ENCODE peak calls at places on chromosomes 3 and 15, in eight cellular contexts. W is uterus, T is esophagus muscularis mucosa, D is tibial nerve, P is HepG2, K is adrenal gland, N is gastrocnemius medialis, F is heart left ventricle. B is an unnamed sample.

GRCh38 chr3:174710622-174711021 is 148.5 kb upstream of the NAALADL2 start:
- DNase-seq in D (no peak), F (no peak), K (no peak), P (no peak), N (no peak), T (no peak), W (no peak), B (no peak)

GRCh38 chr3:51954120-51954519 is 1.1 kb upstream of the GPR62 start:
- DNase-seq in T (no peak), W (no peak), P (no peak), N (no peak), F (no peak), D (no peak), K (no peak), B (no peak)

GRCh38 chr15:101191242-101191641 is 60.6 kb downstream of the CHSY1 start:
- DNase-seq in F (no peak), W (no peak), T (no peak), K (no peak), P (no peak), N (no peak), D (no peak), B (no peak)

GRCh38 chr3:113844622-113845222 is 6.1 kb downstream of the GRAMD1C start:
- DNase-seq in K (no peak), D (no peak), P (peak; percentile 39), F (no peak), W (no peak), T (no peak), N (no peak), B (peak; percentile 31)

GRCh38 chr15:68420186-68420684 is 11.7 kb downstream of the ITGA11 start:
- DNase-seq in W (peak; percentile 24), P (peak; percentile 9), K (peak; percentile 5), N (no peak), F (peak; percentile 1), T (peak; percentile 87), D (no peak), B (no peak)

GRCh38 chr3:46454606-46455005 is 10.1 kb downstream of the LTF start:
- DNase-seq in N (no peak), P (no peak), D (no peak), W (no peak), F (no peak), K (no peak), T (no peak), B (no peak)

GRCh38 chr3:104947946-104948345 is 418.8 kb upstream of the ALCAM start:
- DNase-seq in F (no peak), D (no peak), T (no peak), K (no peak), P (no peak), W (no peak), N (no peak), B (no peak)

GRCh38 chr3:177906573-177907229 is 629.5 kb upstream of the KCNMB2 start:
- DNase-seq in W (no peak), F (no peak), N (no peak), D (no peak), T (no peak), K (no peak), P (no peak), B (no peak)

GRCh38 chr15:101657968-101658784 is 6.0 kb upstream of the TM2D3 start:
- DNase-seq in T (no peak), K (no peak), W (no peak), F (peak; percentile 59), P (no peak), N (no peak), D (no peak), B (no peak)

GRCh38 chr3:101128786-101129185 is 135.6 kb upstream of the ABI3BP start:
- DNase-seq in D (no peak), F (no peak), W (no peak), P (no peak), T (no peak), N (no peak), K (no peak), B (no peak)

GRCh38 chr15:69478259-69478687 is 25.7 kb downstream of the RPLP1 start:
- DNase-seq in F (no peak), N (no peak), D (no peak), T (no peak), P (peak; percentile 35), W (peak; percentile 45), K (no peak), B (no peak)

GRCh38 chr3:13088020-13089006 is 15.1 kb upstream of the IQSEC1 start:
- DNase-seq in W (no peak), D (peak; percentile 41), F (no peak), P (no peak), T (no peak), K (no peak), N (no peak), B (no peak)

GRCh38 chr3:115084686-115085085 is 62.4 kb downstream of the ZBTB20 start:
- DNase-seq in F (no peak), N (no peak), T (no peak), W (no peak), D (no peak), K (no peak), P (no peak), B (no peak)

GRCh38 chr3:156181509-156181908 is 61.1 kb downstream of the KCNAB1 start:
- DNase-seq in N (no peak), P (no peak), F (no peak), K (no peak), W (no peak), D (no peak), T (peak; percentile 55), B (peak; percentile 23)

GRCh38 chr3:68878322-68878721 is 54.0 kb downstream of the TAFA4 start:
- DNase-seq in K (no peak), F (no peak), D (no peak), T (no peak), P (peak; percentile 16), W (no peak), N (no peak), B (no peak)

GRCh38 chr3:150544726-150545125 is 1.6 kb downstream of the SERP1 start:
- DNase-seq in W (no peak), N (no peak), D (no peak), P (peak; percentile 12), F (no peak), T (no peak), K (no peak), B (no peak)

GRCh38 chr15:67013696-67014095 is 51.7 kb upstream of the SMAD3 start:
- DNase-seq in D (no peak), N (no peak), K (no peak), P (no peak), F (peak; percentile 74), T (peak; percentile 80), W (no peak), B (no peak)
- TF ChIP-seq POLR2A in D (no peak), N (no peak), K (no peak), P (no peak), F (no peak), T (no peak), W (no peak), B (no peak)

DNA sequence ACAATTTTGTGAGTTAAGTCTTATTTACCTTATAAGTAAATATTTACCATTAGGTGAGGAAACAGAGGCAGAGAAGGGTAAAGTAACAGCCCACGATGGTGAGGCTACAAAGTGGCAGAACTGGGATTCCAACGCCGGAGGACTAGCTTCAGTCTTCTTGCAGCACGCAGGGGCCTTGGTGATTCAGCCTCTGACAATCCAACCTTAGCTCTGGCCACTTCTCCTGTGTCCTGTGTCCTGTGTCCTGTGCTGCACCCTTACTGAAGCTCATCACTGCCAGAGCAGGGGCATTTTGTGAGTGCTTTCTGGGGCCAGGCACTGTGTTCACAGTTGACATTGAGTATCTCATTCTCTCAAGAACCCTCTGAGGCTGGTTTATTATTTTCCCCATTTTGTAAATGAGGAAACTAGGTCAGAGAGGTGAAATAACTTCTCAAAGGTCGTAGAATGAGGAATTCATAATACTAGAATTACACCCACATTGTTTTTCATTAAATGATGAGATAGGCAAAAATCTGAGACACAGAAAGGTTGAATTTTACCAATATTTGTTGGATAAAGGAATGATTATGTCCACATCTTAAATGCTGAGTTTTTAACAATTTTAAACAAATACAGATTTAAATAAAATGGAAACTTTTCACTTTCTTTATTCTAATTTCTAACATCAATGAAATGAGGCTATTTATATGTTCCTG is 215.9 kb downstream of the BBX start:
- DNase-seq in W (no peak), P (no peak), D (no peak), T (no peak), N (no peak), F (no peak), K (no peak), B (no peak)
- TF ChIP-seq POLR2A in W (no peak), P (no peak), D (no peak), T (no peak), N (no peak), F (no peak), K (no peak), B (no peak)

DNA sequence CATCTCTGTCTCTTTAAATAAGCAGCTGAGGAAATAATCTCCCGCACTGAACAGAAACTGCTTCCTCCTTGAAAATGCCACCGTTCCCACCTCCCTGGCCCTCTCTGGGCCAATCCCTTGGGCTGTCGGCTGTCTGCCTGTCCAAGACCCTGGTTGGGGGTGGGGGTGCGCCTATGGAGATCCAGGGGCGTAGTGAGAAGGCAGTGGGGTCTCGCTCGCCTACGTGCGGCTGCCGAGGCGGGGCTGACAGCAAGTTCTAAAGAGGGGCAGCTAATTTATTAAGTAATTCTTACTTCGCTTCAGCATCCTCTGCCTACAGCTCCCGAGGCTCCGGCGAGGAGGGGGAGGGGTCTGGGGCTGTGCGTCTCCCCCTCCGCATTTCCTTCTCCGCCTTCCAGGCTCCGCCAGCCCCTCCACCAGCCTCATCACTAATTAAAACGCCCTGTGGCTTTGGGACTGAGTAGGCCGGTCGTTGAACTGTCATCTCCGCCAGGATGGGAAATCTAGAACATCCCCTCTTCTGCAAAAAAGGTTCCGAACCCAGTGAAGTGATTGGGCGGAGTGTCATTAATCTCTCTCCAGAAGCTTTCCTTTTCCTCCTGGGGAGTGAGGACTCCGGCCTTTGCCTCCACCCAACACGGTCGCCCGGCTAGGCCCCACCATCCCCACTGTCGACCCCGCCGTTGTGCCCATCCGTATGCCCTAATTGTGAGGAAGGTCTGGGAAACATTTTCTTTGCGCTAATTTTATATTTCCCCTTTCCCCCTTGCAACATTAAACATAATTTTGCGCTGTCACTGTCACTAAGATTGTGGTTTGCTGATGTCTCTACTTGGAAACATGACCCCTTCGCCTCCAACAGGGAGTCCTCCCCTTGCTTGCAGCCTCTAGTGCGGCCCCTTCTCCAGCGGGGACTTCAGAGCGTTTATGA is 16.9 kb downstream of the NR2F2 start:
- DNase-seq in K (peak; percentile 48), T (no peak), D (no peak), F (peak; percentile 65), W (peak; percentile 77), N (no peak), P (no peak), B (no peak)
- TF ChIP-seq POLR2A in K (no peak), T (no peak), D (no peak), F (no peak), W (no peak), N (no peak), P (no peak), B (no peak)

DNA sequence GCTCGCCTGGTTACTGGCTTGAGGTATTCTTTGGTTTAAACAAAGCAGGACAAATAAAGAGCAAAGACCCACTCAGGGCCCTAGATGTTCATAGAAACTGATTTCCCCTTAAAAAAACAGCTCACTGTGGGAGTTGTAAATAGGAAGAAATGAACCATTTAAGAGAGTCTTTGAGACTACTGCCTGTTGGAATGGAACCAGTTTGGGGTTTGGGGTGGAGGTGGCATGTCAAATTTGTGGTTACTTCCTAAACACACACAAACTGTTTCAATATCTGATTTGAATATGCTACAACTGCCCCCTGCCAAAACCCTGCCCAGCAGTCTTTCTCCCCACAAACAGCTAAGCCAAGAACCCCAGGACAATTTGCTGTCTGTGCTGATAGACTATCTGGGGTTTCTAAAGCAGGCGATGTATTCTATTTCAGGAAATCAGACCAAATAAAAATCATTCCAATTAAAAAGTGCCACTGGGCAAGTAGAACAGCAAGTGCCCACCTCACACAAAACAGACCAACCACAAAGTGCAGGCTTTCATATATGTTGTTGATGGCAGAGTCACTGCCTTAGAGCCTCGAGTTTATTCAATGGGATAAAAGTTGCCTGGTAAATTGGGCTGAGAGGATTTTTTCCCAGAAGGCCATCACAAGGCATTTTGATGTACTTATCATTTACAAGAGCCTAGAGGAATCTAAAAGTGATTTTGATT is 293.9 kb upstream of the PROK2 start:
- DNase-seq in W (no peak), P (no peak), D (no peak), N (no peak), F (no peak), T (no peak), K (no peak), B (no peak)
- TF ChIP-seq POLR2A in W (no peak), P (no peak), D (no peak), N (no peak), F (no peak), T (no peak), K (no peak), B (no peak)